ENCODE peak calls at places on chromosomes 11 and 22, in ten cellular contexts. O is CD8-positive, alpha-beta memory T cell; B is cardiac muscle cell; J is lower lobe of right lung; A is HFF-Myc; K is coronary artery; V is mammary epithelial cell; Y is HepG2; E is keratinocyte; H is heart right ventricle. U is an unnamed sample.
A peak's percentile ranks its signal among the peaks of the same experiment; 100 is the strongest.

GRCh38 chr22:26169312-26170111 is at the start of gene SEZ6L:
- DNase-seq in E (no peak), J (peak; percentile 43), H (peak; percentile 29), B (no peak), Y (no peak), A (no peak), V (no peak), O (no peak), K (no peak), U (no peak)

GRCh38 chr11:18011633-18012313 is 1.1 kb downstream of the SERGEF start:
- DNase-seq in E (no peak), B (no peak), A (no peak), Y (peak; percentile 21), O (no peak), H (no peak), V (no peak), K (no peak), J (no peak), U (no peak)

GRCh38 chr22:25970348-25970995 is 198.8 kb upstream of the SEZ6L start:
- DNase-seq in Y (no peak), A (no peak), E (no peak), O (no peak), K (no peak), V (no peak), H (peak; percentile 12), J (no peak), B (no peak), U (no peak)

GRCh38 chr11:77075425-77075905 is 8.7 kb downstream of the CAPN5 start:
- DNase-seq in E (no peak), A (no peak), V (no peak), O (no peak), J (peak; percentile 47), K (peak; percentile 63), Y (no peak), H (no peak), B (no peak), U (no peak)

GRCh38 chr11:75342966-75343870 is 8.2 kb downstream of the ARRB1 start:
- DNase-seq in A (no peak), K (peak; percentile 66), O (no peak), J (peak; percentile 85), V (no peak), H (no peak), E (no peak), B (peak; percentile 64), Y (peak; percentile 95), U (peak; percentile 100)

GRCh38 chr11:24679686-24680318 is 182.9 kb downstream of the LUZP2 start:
- DNase-seq in K (no peak), H (no peak), B (no peak), O (no peak), A (no peak), V (no peak), J (no peak), Y (no peak), E (no peak), U (no peak)

GRCh38 chr22:46614070-46614931 is 5.9 kb upstream of the GRAMD4 start:
- DNase-seq in Y (no peak), E (no peak), J (peak; percentile 62), K (no peak), H (no peak), A (no peak), O (peak; percentile 49), V (no peak), B (no peak), U (no peak)

GRCh38 chr11:83681045-83681781 is 395.0 kb upstream of the CCDC90B start:
- DNase-seq in J (no peak), Y (no peak), V (peak; percentile 6), E (no peak), O (no peak), B (no peak), H (no peak), K (no peak), A (no peak), U (peak; percentile 21)

GRCh38 chr22:31616315-31616980 is 45.6 kb downstream of the PISD start:
- DNase-seq in B (no peak), Y (peak; percentile 31), H (no peak), J (no peak), A (no peak), E (no peak), V (no peak), O (no peak), K (no peak), U (no peak)

GRCh38 chr11:10838906-10839305 is 18.9 kb downstream of the ZBED5 start:
- DNase-seq in A (no peak), H (no peak), K (no peak), E (no peak), Y (no peak), O (no peak), B (peak; percentile 20), J (no peak), V (no peak), U (no peak)

GRCh38 chr11:128956401-128957203 is 13.9 kb upstream of the TP53AIP1 start:
- DNase-seq in Y (peak; percentile 74), J (no peak), E (no peak), V (peak; percentile 64), O (no peak), A (peak; percentile 59), K (no peak), B (peak; percentile 78), H (no peak), U (peak; percentile 68)

GRCh38 chr22:40855104-40855959 is 1.1 kb downstream of the ST13 start:
- DNase-seq in E (no peak), B (peak; percentile 60), K (no peak), A (no peak), Y (no peak), V (peak; percentile 35), H (no peak), O (no peak), J (no peak), U (no peak)

GRCh38 chr11:131422491-131422890 is 52.1 kb downstream of the NTM start:
- DNase-seq in Y (no peak), V (no peak), K (no peak), O (no peak), B (no peak), J (no peak), H (no peak), A (no peak), E (no peak), U (no peak)

GRCh38 chr11:102914238-102915043 is 39.7 kb upstream of the MMP12 start:
- DNase-seq in O (no peak), K (no peak), V (peak; percentile 28), Y (peak; percentile 4), E (no peak), A (peak; percentile 33), J (no peak), B (peak; percentile 59), H (no peak), U (peak; percentile 7)

GRCh38 chr22:19059481-19060278 is 62.5 kb downstream of the DGCR2 start:
- DNase-seq in Y (no peak), E (no peak), O (no peak), A (no peak), V (no peak), J (peak; percentile 28), B (no peak), H (no peak), K (no peak), U (no peak)

GRCh38 chr11:126799974-126800373 is 200.6 kb downstream of the KIRREL3 start:
- DNase-seq in H (no peak), K (no peak), V (no peak), Y (no peak), O (no peak), J (no peak), E (no peak), A (peak; percentile 35), B (no peak), U (no peak)

GRCh38 chr11:46977038-46977818 is 40.7 kb downstream of the CSTPP1 start:
- DNase-seq in A (no peak), O (no peak), K (no peak), B (peak; percentile 27), H (no peak), J (no peak), E (no peak), Y (peak; percentile 81), V (no peak), U (no peak)

GRCh38 chr22:20964799-20965103 is 2.3 kb upstream of the AIFM3 start:
- DNase-seq in O (no peak), B (no peak), J (no peak), K (no peak), A (no peak), Y (no peak), V (no peak), E (no peak), H (no peak), U (no peak)
- H3K4me3 ChIP-seq in O (no peak overlapping the region), B (peak overlapping the region; percentile 39), J (peak overlapping the region; percentile 27), K (peak overlapping the region; percentile 65), A (peak overlapping the region; percentile 21), Y (peak overlapping the region; percentile 72), V (no peak overlapping the region), E (peak overlapping the region; percentile 48), H (peak overlapping the region; percentile 42), U (no peak overlapping the region)

GRCh38 chr11:69288883-69289242 is 5.1 kb upstream of the MYEOV start:
- DNase-seq in E (no peak), V (no peak), J (no peak), H (no peak), A (no peak), K (no peak), Y (no peak), B (no peak), O (no peak), U (no peak)
- H3K4me3 ChIP-seq in E (no peak overlapping the region), V (no peak overlapping the region), J (no peak overlapping the region), H (no peak overlapping the region), A (no peak overlapping the region), K (no peak overlapping the region), Y (no peak overlapping the region), B (no peak overlapping the region), O (no peak overlapping the region), U (no peak overlapping the region)

GRCh38 chr11:57648791-57649735 is 649 bp downstream of the YPEL4 start:
- DNase-seq in E (no peak), V (no peak), J (no peak), B (peak; percentile 56), H (no peak), Y (no peak), O (peak; percentile 48), A (no peak), K (no peak), U (no peak)
- H3K4me3 ChIP-seq in E (peak overlapping the region; percentile 37), V (no peak overlapping the region), J (peak overlapping the region; percentile 54), B (peak overlapping the region; percentile 26), H (peak overlapping the region; percentile 47), Y (no peak overlapping the region), O (peak overlapping the region; percentile 66), A (peak overlapping the region; percentile 32), K (peak overlapping the region; percentile 53), U (no peak overlapping the region)

GRCh38 chr11:94543695-94544581 is at the start of gene FUT4:
- DNase-seq in B (peak; percentile 90), O (peak; percentile 56), J (peak; percentile 94), E (no peak), K (peak; percentile 91), H (peak; percentile 87), A (no peak), Y (peak; percentile 24), V (peak; percentile 70), U (peak; percentile 64)

GRCh38 chr11:94546886-94547285 is 3.2 kb downstream of the FUT4 start:
- DNase-seq in O (no peak), J (no peak), K (no peak), B (no peak), A (no peak), Y (no peak), H (no peak), V (peak; percentile 19), E (no peak), U (no peak)

GRCh38 chr11:94544582-94544831 is 786 bp downstream of the FUT4 start:
- DNase-seq in B (no peak), E (no peak), O (no peak), V (no peak), K (no peak), A (no peak), Y (no peak), H (no peak), J (peak; percentile 60), U (no peak)

GRCh38 chr11:94544832-94545640 is 1.3 kb downstream of the FUT4 start:
- DNase-seq in K (no peak), H (peak; percentile 25), J (peak; percentile 63), A (no peak), O (peak; percentile 2), Y (no peak), E (no peak), B (peak; percentile 29), V (no peak), U (no peak)

GRCh38 chr11:94545641-94546470 is 2.1 kb downstream of the FUT4 start:
- DNase-seq in O (no peak), A (no peak), E (no peak), V (no peak), J (no peak), K (no peak), B (no peak), Y (no peak), H (no peak), U (no peak)
- H3K4me3 ChIP-seq in O (no peak overlapping the region), A (peak overlapping the region; percentile 55), E (peak overlapping the region; percentile 30), V (no peak overlapping the region), J (peak overlapping the region; percentile 73), K (peak overlapping the region; percentile 92), B (peak overlapping the region; percentile 5), Y (no peak overlapping the region), H (peak overlapping the region; percentile 69), U (no peak overlapping the region)

U was measured in LNCaP clone FGC.